ENCODE peak calls at places on chromosomes 5 and 9, in four cellular contexts. One of them, this sample, is unnamed.

GRCh38 chr5:136018814-136019777 is 9.7 kb upstream of the TGFBI start:
- DNase-seq in adrenal gland: peak; percentile 71
- DNase-seq in mesenchymal stem cell: peak; percentile 96
- DNase-seq in psoas muscle: peak; percentile 29
- DNase-seq in this sample: peak; percentile 82

GRCh38 chr5:108295588-108296368 is 86.1 kb downstream of the FBXL17 start:
- DNase-seq in adrenal gland: no peak
- DNase-seq in mesenchymal stem cell: peak; percentile 20
- DNase-seq in psoas muscle: no peak
- DNase-seq in this sample: no peak

GRCh38 chr5:98780390-98780789 is 6.9 kb downstream of the RGMB start:
- DNase-seq in adrenal gland: no peak
- DNase-seq in mesenchymal stem cell: no peak
- DNase-seq in psoas muscle: no peak
- DNase-seq in this sample: no peak

GRCh38 chr5:108084105-108084504 is 297.8 kb downstream of the FBXL17 start:
- DNase-seq in adrenal gland: no peak
- DNase-seq in mesenchymal stem cell: no peak
- DNase-seq in psoas muscle: no peak
- DNase-seq in this sample: no peak

GRCh38 chr5:135998889-135999288 is 29.9 kb upstream of the TGFBI start:
- DNase-seq in adrenal gland: no peak
- DNase-seq in mesenchymal stem cell: no peak
- DNase-seq in psoas muscle: no peak
- DNase-seq in this sample: no peak

GRCh38 chr9:124652203-124652992 is 118.7 kb downstream of the NR6A1 start:
- DNase-seq in adrenal gland: peak; percentile 71
- DNase-seq in mesenchymal stem cell: peak; percentile 94
- DNase-seq in psoas muscle: peak; percentile 20
- DNase-seq in this sample: no peak

GRCh38 chr5:91357806-91358205 is 25.3 kb downstream of the ARRDC3 start:
- DNase-seq in adrenal gland: no peak
- DNase-seq in mesenchymal stem cell: no peak
- DNase-seq in psoas muscle: no peak
- DNase-seq in this sample: no peak

GRCh38 chr9:5375790-5376477 is 36.3 kb upstream of the RLN1 start:
- DNase-seq in adrenal gland: no peak
- DNase-seq in mesenchymal stem cell: peak; percentile 17
- DNase-seq in psoas muscle: no peak
- DNase-seq in this sample: no peak

GRCh38 chr9:92714787-92715487 is 45.0 kb upstream of the IPPK start:
- DNase-seq in adrenal gland: peak; percentile 52
- DNase-seq in mesenchymal stem cell: no peak
- DNase-seq in psoas muscle: no peak
- DNase-seq in this sample: no peak

GRCh38 chr5:98905857-98906688 is 22.7 kb downstream of the CHD1 start:
- DNase-seq in adrenal gland: no peak
- DNase-seq in mesenchymal stem cell: peak; percentile 65
- DNase-seq in psoas muscle: no peak
- DNase-seq in this sample: no peak

GRCh38 chr9:128055222-128056040 is 11.7 kb downstream of the NAIF1 start:
- DNase-seq in adrenal gland: peak; percentile 86
- DNase-seq in mesenchymal stem cell: peak; percentile 42
- DNase-seq in psoas muscle: peak; percentile 40
- DNase-seq in this sample: no peak

GRCh38 chr9:95981741-95982390 is 106.4 kb downstream of the ERCC6L2 start:
- DNase-seq in adrenal gland: no peak
- DNase-seq in mesenchymal stem cell: no peak
- DNase-seq in psoas muscle: no peak
- DNase-seq in this sample: no peak

GRCh38 chr9:87714819-87715218 is 11.1 kb upstream of the CTSL start:
- DNase-seq in adrenal gland: peak; percentile 76
- DNase-seq in mesenchymal stem cell: peak; percentile 89
- DNase-seq in psoas muscle: no peak
- DNase-seq in this sample: no peak

GRCh38 chr9:36191290-36191645 is 547 bp downstream of the CLTA start:
- DNase-seq in adrenal gland: peak; percentile 66
- DNase-seq in mesenchymal stem cell: peak; percentile 45
- DNase-seq in psoas muscle: no peak
- DNase-seq in this sample: peak; percentile 17

GRCh38 chr5:153340139-153340538 is 150.3 kb upstream of the GRIA1 start:
- DNase-seq in adrenal gland: no peak
- DNase-seq in mesenchymal stem cell: no peak
- DNase-seq in psoas muscle: no peak
- DNase-seq in this sample: no peak

GRCh38 chr9:69645488-69645887 is 26.7 kb downstream of the APBA1 start:
- DNase-seq in adrenal gland: peak; percentile 56
- DNase-seq in mesenchymal stem cell: no peak
- DNase-seq in psoas muscle: no peak
- DNase-seq in this sample: no peak

GRCh38 chr5:128534729-128535128 is 3.3 kb downstream of the FBN2 start:
- DNase-seq in adrenal gland: peak; percentile 67
- DNase-seq in mesenchymal stem cell: peak; percentile 26
- DNase-seq in psoas muscle: no peak
- DNase-seq in this sample: no peak

GRCh38 chr9:112198646-112199045 is 23.5 kb upstream of the SUSD1 start:
- DNase-seq in adrenal gland: no peak
- DNase-seq in mesenchymal stem cell: no peak
- DNase-seq in psoas muscle: no peak
- DNase-seq in this sample: no peak

GRCh38 chr9:114031037-114031436 is 47.1 kb downstream of the AMBP start:
- DNase-seq in adrenal gland: peak; percentile 24
- DNase-seq in mesenchymal stem cell: no peak
- DNase-seq in psoas muscle: no peak
- DNase-seq in this sample: no peak

GRCh38 chr5:35134278-35135030 is 86.7 kb upstream of the AGXT2 start:
- DNase-seq in adrenal gland: no peak
- DNase-seq in mesenchymal stem cell: no peak
- DNase-seq in psoas muscle: no peak
- DNase-seq in this sample: no peak

GRCh38 chr9:128101690-128102089 is 25.8 kb downstream of the PTGES2 start:
- DNase-seq in adrenal gland: no peak
- DNase-seq in mesenchymal stem cell: no peak
- DNase-seq in psoas muscle: peak; percentile 70
- DNase-seq in this sample: no peak

GRCh38 chr5:13660072-13660471 is 284.4 kb downstream of the DNAH5 start:
- DNase-seq in adrenal gland: no peak
- DNase-seq in mesenchymal stem cell: peak; percentile 13
- DNase-seq in psoas muscle: no peak
- DNase-seq in this sample: no peak

GRCh38 chr5:56328753-56329560 is 95.8 kb upstream of the ANKRD55 start:
- DNase-seq in adrenal gland: no peak
- DNase-seq in mesenchymal stem cell: peak; percentile 68
- DNase-seq in psoas muscle: no peak
- DNase-seq in this sample: no peak

GRCh38 chr5:96968614-96969013 is 32.7 kb downstream of the LNPEP start:
- DNase-seq in adrenal gland: no peak
- DNase-seq in mesenchymal stem cell: peak; percentile 74
- DNase-seq in psoas muscle: no peak
- DNase-seq in this sample: no peak

GRCh38 chr5:88251048-88251711 is 17.5 kb downstream of the TMEM161B start:
- DNase-seq in adrenal gland: no peak
- DNase-seq in mesenchymal stem cell: peak; percentile 28
- DNase-seq in psoas muscle: no peak
- DNase-seq in this sample: no peak

GRCh38 chr5:119031047-119031886 is 39.6 kb upstream of the DMXL1 start:
- DNase-seq in adrenal gland: no peak
- DNase-seq in mesenchymal stem cell: no peak
- DNase-seq in psoas muscle: no peak
- DNase-seq in this sample: no peak

GRCh38 chr9:89436963-89437625 is 60.8 kb downstream of the SEMA4D start:
- DNase-seq in adrenal gland: no peak
- DNase-seq in mesenchymal stem cell: no peak
- DNase-seq in psoas muscle: no peak
- DNase-seq in this sample: no peak

GRCh38 chr9:87818308-87818707 is 64.4 kb upstream of the SPATA31E1 start:
- DNase-seq in adrenal gland: no peak
- DNase-seq in mesenchymal stem cell: no peak
- DNase-seq in psoas muscle: no peak
- DNase-seq in this sample: no peak

GRCh38 chr5:74200560-74200959 is 440.0 kb downstream of the ENC1 start:
- DNase-seq in adrenal gland: no peak
- DNase-seq in mesenchymal stem cell: no peak
- DNase-seq in psoas muscle: no peak
- DNase-seq in this sample: peak; percentile 25

GRCh38 chr5:176818391-176819098 is 8.2 kb downstream of the UNC5A start:
- DNase-seq in adrenal gland: no peak
- DNase-seq in mesenchymal stem cell: no peak
- DNase-seq in psoas muscle: no peak
- DNase-seq in this sample: peak; percentile 4

GRCh38 chr9:530681-531080 is 310.8 kb upstream of the DMRT1 start:
- DNase-seq in adrenal gland: peak; percentile 68
- DNase-seq in mesenchymal stem cell: no peak
- DNase-seq in psoas muscle: no peak
- DNase-seq in this sample: no peak

GRCh38 chr9:111516061-111516465 is 8.9 kb upstream of the ZNF483 start:
- DNase-seq in adrenal gland: no peak
- DNase-seq in mesenchymal stem cell: no peak
- DNase-seq in psoas muscle: no peak
- DNase-seq in this sample: peak; percentile 12

GRCh38 chr5:139690385-139691274 is 42.5 kb downstream of the CXXC5 start:
- DNase-seq in adrenal gland: no peak
- DNase-seq in mesenchymal stem cell: peak; percentile 89
- DNase-seq in psoas muscle: no peak
- DNase-seq in this sample: peak; percentile 58

GRCh38 chr5:170296036-170296934 is 1.3 kb downstream of the LCP2 start:
- DNase-seq in adrenal gland: no peak
- DNase-seq in mesenchymal stem cell: no peak
- DNase-seq in psoas muscle: no peak
- DNase-seq in this sample: no peak
- H3K4me1 ChIP-seq in adrenal gland: no peaks in the 10 kb centered on the region
- H3K4me1 ChIP-seq in mesenchymal stem cell: no peaks in the 10 kb centered on the region
- H3K4me1 ChIP-seq in psoas muscle: no peaks in the 10 kb centered on the region
- H3K4me1 ChIP-seq in this sample: no peaks in the 10 kb centered on the region

DNA sequence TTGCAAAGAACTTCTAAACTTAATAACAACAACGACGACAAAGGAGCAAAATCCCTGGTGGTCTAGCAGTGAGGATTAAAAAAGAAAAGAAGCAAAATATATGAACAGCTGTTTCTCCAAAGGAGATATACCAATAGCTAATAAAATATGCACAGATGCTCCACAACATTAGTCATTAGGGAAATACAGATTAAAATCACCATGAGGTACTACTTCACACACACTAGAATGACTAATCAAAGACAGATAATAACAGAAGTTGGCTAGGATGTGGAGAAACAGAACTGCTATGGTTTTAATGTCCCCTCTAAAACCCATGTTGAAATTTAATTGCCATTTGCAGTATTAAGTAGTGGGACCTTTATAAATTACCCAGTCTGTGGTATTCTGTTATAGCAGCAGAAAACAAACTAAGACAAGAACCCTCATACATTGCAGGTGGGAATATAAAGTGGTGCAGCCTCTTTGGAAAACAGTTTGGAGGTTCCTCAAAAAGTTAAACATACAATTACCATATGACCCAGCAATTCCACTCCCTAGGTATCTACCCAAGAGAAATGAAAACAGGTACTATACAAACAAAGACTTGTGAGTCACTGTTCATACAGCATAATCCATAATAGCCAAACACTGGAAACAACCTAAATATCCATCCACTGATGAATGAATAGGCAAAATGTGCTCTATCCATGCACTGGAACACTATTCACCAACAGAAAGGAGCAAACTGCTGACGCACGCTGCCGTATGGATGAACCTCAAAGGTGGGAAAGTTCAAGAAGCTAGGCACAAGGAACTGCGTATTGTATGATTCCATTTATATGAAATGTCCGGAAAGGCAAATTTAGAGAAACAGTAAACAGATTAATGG is 11.4 kb upstream of the DUSP1 start:
- DNase-seq in adrenal gland: no peak
- DNase-seq in mesenchymal stem cell: peak; percentile 64
- DNase-seq in psoas muscle: no peak
- DNase-seq in this sample: no peak
- H3K4me1 ChIP-seq in adrenal gland: peaks cover 11% of the 10 kb centered on the region
- H3K4me1 ChIP-seq in mesenchymal stem cell: peaks cover 8% of the 10 kb centered on the region
- H3K4me1 ChIP-seq in psoas muscle: peaks cover 23% of the 10 kb centered on the region
- H3K4me1 ChIP-seq in this sample: no peaks in the 10 kb centered on the region

DNA sequence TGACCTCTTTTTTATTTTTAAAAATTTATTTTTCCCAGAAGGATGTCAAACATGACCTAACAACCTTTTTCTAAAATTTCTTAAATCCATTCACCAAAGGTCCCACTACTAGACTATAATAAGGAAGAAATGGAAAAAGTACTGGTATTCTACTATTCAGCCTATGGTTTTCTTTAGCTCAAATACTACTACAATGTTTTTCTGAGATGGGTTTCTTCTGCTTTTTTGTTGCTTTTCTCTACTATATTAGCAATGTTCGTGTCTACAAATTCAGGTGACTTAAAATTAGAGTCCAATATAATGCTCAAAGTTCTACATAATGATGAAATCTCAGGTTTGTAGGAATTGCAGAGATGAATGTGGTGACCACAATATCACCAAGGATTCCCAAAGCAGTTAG is 7.9 kb downstream of the ERP44 start:
- DNase-seq in adrenal gland: no peak
- DNase-seq in mesenchymal stem cell: no peak
- DNase-seq in psoas muscle: no peak
- DNase-seq in this sample: no peak
- H3K4me1 ChIP-seq in adrenal gland: peaks cover 36% of the 10 kb centered on the region
- H3K4me1 ChIP-seq in mesenchymal stem cell: no peaks in the 10 kb centered on the region
- H3K4me1 ChIP-seq in psoas muscle: peaks cover 33% of the 10 kb centered on the region
- H3K4me1 ChIP-seq in this sample: peaks cover 11% of the 10 kb centered on the region

GRCh38 chr9:21549890-21550289 is 67.8 kb upstream of the IFNE start:
- DNase-seq in adrenal gland: no peak
- DNase-seq in mesenchymal stem cell: no peak
- DNase-seq in psoas muscle: no peak
- DNase-seq in this sample: no peak
- H3K4me1 ChIP-seq in adrenal gland: no peaks in the 10 kb centered on the region
- H3K4me1 ChIP-seq in mesenchymal stem cell: peaks cover 3% of the 10 kb centered on the region
- H3K4me1 ChIP-seq in psoas muscle: no peaks in the 10 kb centered on the region
- H3K4me1 ChIP-seq in this sample: no peaks in the 10 kb centered on the region

GRCh38 chr5:68215888-68216736 is 556 bp downstream of the PIK3R1 start:
- DNase-seq in adrenal gland: peak; percentile 63
- DNase-seq in mesenchymal stem cell: peak; percentile 65
- DNase-seq in psoas muscle: peak; percentile 46
- DNase-seq in this sample: peak; percentile 76
- H3K4me1 ChIP-seq in adrenal gland: peaks cover 37% of the 10 kb centered on the region
- H3K4me1 ChIP-seq in mesenchymal stem cell: peaks cover 7% of the 10 kb centered on the region
- H3K4me1 ChIP-seq in psoas muscle: peaks cover 24% of the 10 kb centered on the region
- H3K4me1 ChIP-seq in this sample: no peaks in the 10 kb centered on the region

GRCh38 chr5:148973455-148973854 is 89.4 kb downstream of the SH3TC2 start:
- DNase-seq in adrenal gland: no peak
- DNase-seq in mesenchymal stem cell: no peak
- DNase-seq in psoas muscle: no peak
- DNase-seq in this sample: no peak
- H3K4me1 ChIP-seq in adrenal gland: no peaks in the 10 kb centered on the region
- H3K4me1 ChIP-seq in mesenchymal stem cell: peaks cover 17% of the 10 kb centered on the region
- H3K4me1 ChIP-seq in psoas muscle: peaks cover 59% of the 10 kb centered on the region
- H3K4me1 ChIP-seq in this sample: peaks cover 12% of the 10 kb centered on the region

This sample was measured in BE2C.